ENCODE peak calls at places on chromosomes 2 and 18, in seven cellular contexts. U is PC-3, I is fibroblast of lung, G is GM23338, N is neural progenitor cell, M is HCT116, K is keratinocyte. J is an unnamed sample. For H4K20me1, the result is how much of the 10 kb centered on the place peaks cover.

GRCh38 chr2:197803033-197803444 is 1.4 kb upstream of the PLCL1 start:
- DNase-seq in K (no peak), G (peak), U (peak), N (peak), I (peak), M (peak), J (peak)

GRCh38 chr2:136332436-136333095 is 214.6 kb upstream of the CXCR4 start:
- DNase-seq in U (no peak), M (no peak), N (no peak), I (no peak), K (no peak), G (no peak), J (no peak)

GRCh38 chr2:133812826-133813617 is 244.8 kb upstream of the NCKAP5 start:
- DNase-seq in M (peak), G (no peak), I (peak), U (peak), K (no peak), N (no peak), J (no peak)

GRCh38 chr2:98140210-98140609 is 53.2 kb downstream of the VWA3B start:
- DNase-seq in U (no peak), K (no peak), G (no peak), I (no peak), N (no peak), M (no peak), J (no peak)

GRCh38 chr2:216714412-216714775 is 19.0 kb upstream of the IGFBP5 start:
- DNase-seq in I (no peak), N (no peak), G (no peak), U (peak), K (peak), M (no peak), J (no peak)

GRCh38 chr2:104563398-104564024 is 290.4 kb upstream of the POU3F3 start:
- DNase-seq in N (no peak), K (no peak), M (no peak), I (no peak), U (peak), G (peak), J (no peak)

GRCh38 chr2:221517362-221518121 is 54.6 kb downstream of the EPHA4 start:
- DNase-seq in M (peak), N (no peak), G (no peak), I (peak), K (no peak), U (peak), J (peak)

GRCh38 chr2:164891460-164891859 is 49.8 kb upstream of the COBLL1 start:
- DNase-seq in G (no peak), M (no peak), I (no peak), U (no peak), N (no peak), K (no peak), J (no peak)

GRCh38 chr2:142974288-142975024 is 97.0 kb downstream of the KYNU start:
- DNase-seq in N (no peak), M (no peak), K (no peak), I (peak), G (peak), U (peak), J (no peak)

GRCh38 chr2:30705056-30705455 is 102.2 kb downstream of the CAPN13 start:
- DNase-seq in G (no peak), K (no peak), I (no peak), U (no peak), M (no peak), N (no peak), J (no peak)

GRCh38 chr18:56977284-56977683 is 169.6 kb upstream of the BOD1L2 start:
- DNase-seq in K (no peak), G (no peak), N (peak), I (no peak), M (no peak), U (no peak), J (no peak)

GRCh38 chr2:171323971-171324528 is 109.7 kb downstream of the METTL8 start:
- DNase-seq in M (no peak), I (no peak), U (no peak), N (no peak), K (no peak), G (no peak), J (no peak)

GRCh38 chr2:241836257-241836656 is 22.4 kb downstream of the PDCD1 start:
- DNase-seq in M (no peak), I (no peak), N (no peak), G (no peak), U (no peak), K (no peak), J (no peak)

GRCh38 chr18:11857177-11857887 is 6.1 kb downstream of the CHMP1B start:
- DNase-seq in I (peak), M (peak), G (peak), N (peak), K (peak), U (peak), J (no peak)

GRCh38 chr2:159891917-159892691 is 94.1 kb upstream of the CD302 start:
- DNase-seq in N (no peak), I (peak), U (peak), K (peak), G (peak), M (peak), J (no peak)

GRCh38 chr18:10329116-10329515 is 125.3 kb upstream of the APCDD1 start:
- DNase-seq in N (no peak), K (no peak), I (peak), U (no peak), G (no peak), M (no peak), J (no peak)

GRCh38 chr2:8456149-8457091 is 225.4 kb upstream of the ID2 start:
- DNase-seq in N (no peak), I (no peak), M (no peak), U (no peak), G (peak), K (no peak), J (peak)

GRCh38 chr2:8452979-8453903 is 228.6 kb upstream of the ID2 start:
- DNase-seq in M (no peak), N (no peak), K (no peak), I (peak), G (no peak), U (no peak), J (no peak)

GRCh38 chr2:8455236-8456148 is 226.4 kb upstream of the ID2 start:
- DNase-seq in N (no peak), I (no peak), K (no peak), U (no peak), M (no peak), G (no peak), J (no peak)

GRCh38 chr2:8453904-8454302 is 228.0 kb upstream of the ID2 start:
- DNase-seq in K (no peak), I (peak), M (no peak), G (no peak), N (no peak), U (peak), J (no peak)

GRCh38 chr2:8454797-8455196 is 227.1 kb upstream of the ID2 start:
- DNase-seq in N (no peak), I (no peak), K (no peak), G (no peak), M (no peak), U (no peak), J (no peak)
- H3K4me2 ChIP-seq in N (no peak), I (no peak), K (no peak), G (no peak), M (no peak), U (no peak), J (no peak)

DNA sequence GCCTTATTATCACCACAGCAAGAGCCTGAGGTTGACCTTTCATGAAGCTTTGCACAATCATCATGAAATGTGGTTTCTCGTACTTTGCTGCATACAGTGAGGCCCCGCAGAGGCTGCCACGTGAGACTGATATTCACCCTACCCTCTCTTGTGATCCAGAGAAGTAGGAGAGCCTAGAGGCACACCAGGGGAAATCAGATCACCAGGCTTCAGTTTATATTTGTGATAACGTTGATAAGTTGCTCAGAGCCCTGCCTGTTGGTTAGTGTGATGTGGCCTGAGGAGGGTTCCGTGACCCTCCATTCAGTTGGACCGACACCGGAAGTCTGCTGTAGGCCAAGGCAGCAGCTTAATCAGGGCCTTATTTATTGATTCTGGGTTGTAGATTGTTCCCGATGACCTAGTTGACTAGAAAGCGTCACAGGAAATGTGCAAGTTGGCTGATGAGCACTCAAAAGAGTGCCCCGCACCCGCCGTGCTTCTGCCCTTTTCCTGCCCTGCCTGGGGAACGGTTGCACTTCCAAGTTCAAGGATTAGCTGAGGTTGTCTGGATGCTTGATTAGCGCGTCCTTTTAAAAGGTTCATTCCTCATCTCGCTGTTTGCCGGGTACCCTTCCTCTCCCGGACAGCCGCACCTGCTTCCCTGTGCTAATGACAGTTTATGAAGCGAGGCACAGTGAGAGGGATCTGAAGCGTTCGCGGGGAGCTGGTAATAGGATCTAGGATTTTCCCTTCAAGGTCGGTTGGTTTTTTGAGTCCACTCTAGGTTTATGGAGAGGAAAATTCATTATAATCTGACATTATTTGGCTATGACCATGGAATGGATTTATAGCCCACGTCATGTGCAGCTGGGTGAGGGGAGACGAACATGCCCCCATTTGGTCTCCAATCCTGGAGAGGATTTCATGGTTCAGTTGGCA is 146.4 kb downstream of the SH3RF3 start:
- DNase-seq in K (no peak), M (no peak), I (peak), N (no peak), U (no peak), G (no peak), J (no peak)
- H4K20me1 ChIP-seq in K (under half), M (under half), I (under half), N (under half), U (under half), G (under half), J (under half)

GRCh38 chr2:108988076-108988795 is 784 bp downstream of the EDAR start:
- DNase-seq in I (no peak), M (no peak), G (no peak), K (no peak), U (no peak), N (no peak), J (no peak)
- TF ChIP-seq EZH2 in I (no peak), M (no peak), G (no peak), K (no peak), U (no peak), N (no peak), J (no peak)

GRCh38 chr2:238866656-238867277 is 18.9 kb downstream of the TWIST2 start:
- DNase-seq in K (no peak), I (no peak), M (no peak), N (no peak), G (no peak), U (no peak), J (no peak)
- H3K4me2 ChIP-seq in K (no peak), I (peak), M (no peak), N (no peak), G (no peak), U (no peak), J (no peak)

GRCh38 chr2:20300656-20301055 is 50.0 kb downstream of the PUM2 start:
- DNase-seq in I (no peak), N (no peak), U (no peak), K (no peak), M (no peak), G (peak), J (no peak)

GRCh38 chr2:20299113-20299512 is 51.5 kb downstream of the PUM2 start:
- DNase-seq in I (no peak), K (no peak), M (no peak), U (no peak), N (no peak), G (no peak), J (no peak)

GRCh38 chr2:20304411-20304810 is 46.2 kb downstream of the PUM2 start:
- DNase-seq in M (no peak), K (peak), I (peak), N (no peak), G (no peak), U (peak), J (no peak)

GRCh38 chr2:20307311-20307710 is 43.3 kb downstream of the PUM2 start:
- DNase-seq in U (no peak), K (no peak), M (no peak), I (no peak), G (no peak), N (no peak), J (no peak)

GRCh38 chr2:20302019-20302418 is 48.6 kb downstream of the PUM2 start:
- DNase-seq in U (peak), I (no peak), N (no peak), M (no peak), K (no peak), G (no peak), J (no peak)
- H4K20me1 ChIP-seq in U (under half), I (under half), N (half or more), M (under half), K (under half), G (under half), J (half or more)

GRCh38 chr2:96323849-96324248 is 1.3 kb upstream of the ITPRIPL1 start:
- DNase-seq in K (no peak), M (no peak), U (no peak), G (no peak), I (no peak), N (no peak), J (no peak)

GRCh38 chr2:96318723-96319122 is 6.4 kb upstream of the ITPRIPL1 start:
- DNase-seq in U (no peak), G (no peak), M (no peak), K (no peak), N (no peak), I (no peak), J (no peak)

GRCh38 chr2:96320326-96321229 is 4.5 kb upstream of the ITPRIPL1 start:
- DNase-seq in M (no peak), K (no peak), N (no peak), U (peak), G (peak), I (no peak), J (no peak)

GRCh38 chr2:96319396-96319795 is 5.7 kb upstream of the ITPRIPL1 start:
- DNase-seq in I (no peak), K (no peak), M (no peak), N (no peak), G (no peak), U (no peak), J (no peak)

GRCh38 chr2:96321230-96322103 is 3.6 kb upstream of the ITPRIPL1 start:
- DNase-seq in I (no peak), U (peak), N (peak), G (peak), K (no peak), M (no peak), J (peak)
- TF ChIP-seq EZH2 in I (no peak), U (no peak), N (peak), G (peak), K (peak), M (no peak), J (peak)

DNA sequence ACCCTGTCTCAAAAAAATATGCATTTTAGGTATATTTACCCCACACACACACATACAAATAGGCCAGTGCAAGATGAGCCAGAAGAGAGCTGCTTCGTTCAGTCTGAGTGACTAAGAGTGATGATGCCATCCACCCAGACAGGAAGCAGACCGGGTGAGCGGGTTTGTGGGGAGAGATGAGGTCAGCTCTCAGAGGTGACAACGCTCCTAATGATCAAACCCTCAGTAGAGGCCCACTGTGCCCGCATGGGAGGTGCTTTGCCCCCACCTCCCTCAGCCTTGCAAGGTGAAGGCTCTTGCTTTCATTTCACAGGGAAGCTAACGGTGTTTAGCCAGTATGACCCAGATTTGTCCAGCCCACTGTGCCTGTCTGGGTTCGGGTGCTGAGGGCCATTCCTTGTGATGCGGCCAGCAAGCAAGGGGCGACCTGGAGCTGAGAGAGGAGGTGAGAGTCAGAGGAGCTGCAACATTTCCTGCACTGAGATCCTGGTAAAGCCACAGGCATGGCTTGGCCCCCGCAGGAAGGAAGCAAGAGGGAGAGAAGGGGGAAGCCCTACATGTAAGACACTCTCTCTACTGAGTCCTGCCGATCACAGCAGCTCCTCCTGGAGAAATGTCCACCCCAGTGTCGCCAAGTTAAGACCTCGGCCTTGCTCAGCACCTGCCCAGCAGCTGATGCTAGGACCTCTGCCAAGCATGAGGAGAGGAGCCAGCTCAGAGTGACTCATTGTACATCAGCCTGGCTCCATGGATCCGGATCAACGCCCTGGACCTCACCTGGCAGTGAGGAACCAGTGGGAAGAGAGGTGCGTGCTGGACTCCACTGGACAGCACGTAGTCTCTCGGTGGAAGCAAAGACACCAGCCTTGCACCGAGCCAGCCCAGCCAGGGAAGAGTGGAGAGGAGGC is 37.0 kb downstream of the NIFK start:
- DNase-seq in M (peak), I (peak), G (no peak), N (no peak), U (peak), K (peak), J (peak)
- H3K4me2 ChIP-seq in M (peak), I (no peak), G (no peak), N (no peak), U (peak), K (peak), J (peak)

GRCh38 chr2:239293450-239294430 is 107.1 kb downstream of the HDAC4 start:
- DNase-seq in N (peak), M (no peak), I (no peak), K (no peak), G (no peak), U (no peak), J (no peak)
- H4K20me1 ChIP-seq in N (half or more), M (under half), I (under half), K (under half), G (under half), U (under half), J (half or more)